ENCODE peak calls at places on chromosomes 13 and 19, in nine cellular contexts. K, G, X, M, W, F, B, L and E are unnamed samples.

GRCh38 chr13:60933638-60934037 is 482.0 kb downstream of the PCDH20 start:
- DNase-seq in B (no peak), F (no peak), L (no peak), G (peak), M (no peak), X (no peak), W (no peak), K (no peak), E (no peak)

GRCh38 chr13:33072282-33072681 is 56.1 kb downstream of the KL start:
- DNase-seq in L (no peak), K (no peak), X (no peak), F (no peak), B (no peak), G (no peak), M (no peak), W (no peak), E (peak)

GRCh38 chr13:66703597-66703996 is 526.5 kb downstream of the PCDH9 start:
- DNase-seq in G (no peak), W (no peak), F (no peak), L (no peak), B (no peak), M (no peak), K (no peak), X (no peak), E (no peak)

GRCh38 chr19:35127871-35128270 is 7.0 kb downstream of the LGI4 start:
- DNase-seq in F (no peak), M (no peak), W (no peak), G (no peak), X (no peak), B (no peak), L (no peak), K (no peak), E (no peak)

GRCh38 chr19:41869374-41869955 is 7.6 kb upstream of the CD79A start:
- DNase-seq in G (no peak), B (no peak), F (peak), L (no peak), K (no peak), W (no peak), M (no peak), X (no peak), E (no peak)

GRCh38 chr13:29523199-29523931 is 72.1 kb downstream of the SLC7A1 start:
- DNase-seq in M (no peak), X (no peak), W (no peak), L (no peak), B (no peak), F (no peak), G (no peak), K (no peak), E (peak)

GRCh38 chr13:80524447-80525215 is 183.7 kb upstream of the SPRY2 start:
- DNase-seq in K (no peak), W (no peak), F (no peak), G (no peak), X (no peak), L (no peak), M (no peak), B (peak), E (no peak)

GRCh38 chr13:85638815-85639393 is 160.3 kb downstream of the SLITRK6 start:
- DNase-seq in M (no peak), B (no peak), G (no peak), L (no peak), X (no peak), W (no peak), F (no peak), K (no peak), E (no peak)

GRCh38 chr13:84962141-84962750 is 837.0 kb downstream of the SLITRK6 start:
- DNase-seq in M (no peak), K (no peak), W (no peak), L (peak), X (no peak), F (peak), B (no peak), G (no peak), E (no peak)

GRCh38 chr19:23998568-23998967 is 83.9 kb downstream of the ZNF726 start:
- DNase-seq in F (no peak), K (no peak), B (no peak), X (no peak), M (no peak), W (no peak), G (no peak), L (no peak), E (no peak)

GRCh38 chr19:48859711-48860572 is 8.5 kb downstream of the PLEKHA4 start:
- DNase-seq in X (no peak), M (peak), B (no peak), F (no peak), W (peak), L (no peak), G (peak), K (peak), E (no peak)

GRCh38 chr13:78910147-78910546 is 251.2 kb upstream of the OBI1 start:
- DNase-seq in B (no peak), G (no peak), F (no peak), L (no peak), W (no peak), M (no peak), K (no peak), X (no peak), E (no peak)

DNA sequence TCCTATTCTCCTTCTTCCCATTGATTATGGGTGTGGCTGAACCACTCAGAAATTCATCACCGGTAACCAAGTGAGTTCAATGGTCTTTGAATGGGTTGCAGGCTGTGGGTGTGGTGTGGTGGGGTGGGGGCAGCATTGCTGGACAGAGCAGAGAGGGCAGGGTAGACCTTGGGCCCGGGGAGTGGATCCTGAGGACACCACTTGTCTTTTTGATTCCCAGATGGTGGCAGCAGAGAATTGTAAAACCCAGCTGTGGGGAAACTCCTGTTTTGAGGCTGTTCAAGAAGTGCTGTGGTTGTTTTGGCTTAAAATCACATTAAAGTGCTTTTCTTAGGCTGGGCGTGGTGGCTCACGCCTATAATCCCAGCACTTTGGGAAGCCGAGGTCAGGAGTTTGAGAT is 45.8 kb upstream of the RGCC start:
- DNase-seq in B (peak), X (peak), K (peak), F (peak), G (peak), M (peak), L (peak), W (no peak), E (peak)
- H2AFZ ChIP-seq in B (no peak), X (no peak), K (no peak), F (peak), G (peak), M (no peak), L (no peak), W (no peak), E (peak)

GRCh38 chr19:4052114-4052992 is 14.3 kb downstream of the ZBTB7A start:
- DNase-seq in B (no peak), K (no peak), F (no peak), M (no peak), W (no peak), G (peak), X (peak), L (no peak), E (peak)
- TF ChIP-seq EZH2phosphoT487 in B (no peak), K (no peak), F (no peak), M (no peak), W (no peak), G (no peak), X (no peak), L (no peak), E (no peak)

GRCh38 chr13:51870616-51871015 is 8.8 kb downstream of the CCDC70 start:
- DNase-seq in L (no peak), F (no peak), X (no peak), K (no peak), W (no peak), M (no peak), G (no peak), B (no peak), E (no peak)
- H2AFZ ChIP-seq in L (no peak), F (no peak), X (no peak), K (no peak), W (no peak), M (no peak), G (no peak), B (no peak), E (no peak)

GRCh38 chr19:39377373-39378362 is 13.2 kb downstream of the PAF1 start:
- DNase-seq in B (no peak), X (no peak), M (no peak), W (no peak), K (no peak), G (no peak), L (no peak), F (no peak), E (peak)
- TF ChIP-seq EZH2phosphoT487 in B (no peak), X (no peak), M (no peak), W (no peak), K (no peak), G (no peak), L (no peak), F (no peak), E (no peak)

GRCh38 chr19:39858541-39858940 is 12.4 kb upstream of the FBL start:
- DNase-seq in F (no peak), L (no peak), B (no peak), K (peak), X (peak), M (peak), W (no peak), G (no peak), E (no peak)
- H2AFZ ChIP-seq in F (no peak), L (no peak), B (no peak), K (peak), X (peak), M (no peak), W (no peak), G (no peak), E (no peak)

DNA sequence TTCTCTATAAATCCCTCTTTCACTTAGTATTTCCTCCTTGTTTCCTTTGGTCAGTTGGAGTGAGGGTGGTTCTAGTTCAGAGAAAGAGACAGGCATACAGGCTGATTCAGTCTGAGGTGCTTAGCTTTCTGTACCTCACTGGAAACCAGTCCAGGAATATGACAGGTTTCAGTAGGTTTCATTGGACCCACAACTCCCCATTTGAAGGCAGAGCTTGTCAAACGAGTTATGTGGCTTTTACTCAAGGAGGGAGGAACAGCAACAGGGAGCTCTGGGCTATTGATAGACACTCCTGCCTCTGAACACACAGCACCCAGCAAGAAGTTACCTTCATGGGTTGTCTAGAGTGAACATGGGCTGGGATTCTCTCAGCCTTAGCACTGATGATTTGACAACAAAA is 14.5 kb downstream of the ACTN4 start:
- DNase-seq in L (no peak), B (no peak), M (no peak), X (peak), W (no peak), K (no peak), G (peak), F (no peak), E (no peak)
- TF ChIP-seq EZH2phosphoT487 in L (no peak), B (no peak), M (no peak), X (no peak), W (no peak), K (no peak), G (no peak), F (no peak), E (no peak)